ENCODE peak calls at places on chromosome 1, in ten cellular contexts. One of them, this sample, is unnamed.

GRCh38 chr1:118074101-118074500 is 110.9 kb downstream of the SPAG17 start:
- DNase-seq in activated naive CD4-positive, alpha-beta T cell: no peak
- DNase-seq in DMS 273 treated with DMSO at 0.1 percent for 48 hours: no peak
- DNase-seq in endothelial cell: no peak
- DNase-seq in activated T-helper 9 cell treated with anti-CD3 and anti-CD28 coated beads, Interleukin-2, amount 50 U/mL, for 16 hours: no peak
- DNase-seq in BJ: peak
- DNase-seq in upper lobe of right lung: no peak
- DNase-seq in fibroblast of pulmonary artery: no peak
- DNase-seq in stimulated activated CD4-positive, alpha-beta T cell treated with anti-CD3 and anti-CD28 coated beads, Interleukin-4, amount 100 ng/mL, for 48 hours: no peak
- DNase-seq in brain microvascular endothelial cell: no peak
- DNase-seq in this sample: no peak

GRCh38 chr1:78490861-78491310 is at the start of gene PTGFR:
- DNase-seq in endothelial cell: peak
- DNase-seq in brain microvascular endothelial cell: peak
- DNase-seq in activated T-helper 9 cell treated with anti-CD3 and anti-CD28 coated beads, Interleukin-2, amount 50 U/mL, for 16 hours: no peak
- DNase-seq in BJ: no peak
- DNase-seq in upper lobe of right lung: peak
- DNase-seq in activated naive CD4-positive, alpha-beta T cell: no peak
- DNase-seq in DMS 273 treated with DMSO at 0.1 percent for 48 hours: no peak
- DNase-seq in stimulated activated CD4-positive, alpha-beta T cell treated with anti-CD3 and anti-CD28 coated beads, Interleukin-4, amount 100 ng/mL, for 48 hours: no peak
- DNase-seq in fibroblast of pulmonary artery: peak
- DNase-seq in this sample: peak

GRCh38 chr1:232435746-232436145 is 194.2 kb downstream of the SIPA1L2 start:
- DNase-seq in upper lobe of right lung: no peak
- DNase-seq in activated naive CD4-positive, alpha-beta T cell: no peak
- DNase-seq in brain microvascular endothelial cell: no peak
- DNase-seq in activated T-helper 9 cell treated with anti-CD3 and anti-CD28 coated beads, Interleukin-2, amount 50 U/mL, for 16 hours: no peak
- DNase-seq in fibroblast of pulmonary artery: peak
- DNase-seq in DMS 273 treated with DMSO at 0.1 percent for 48 hours: no peak
- DNase-seq in endothelial cell: no peak
- DNase-seq in BJ: no peak
- DNase-seq in stimulated activated CD4-positive, alpha-beta T cell treated with anti-CD3 and anti-CD28 coated beads, Interleukin-4, amount 100 ng/mL, for 48 hours: no peak
- DNase-seq in this sample: no peak

GRCh38 chr1:156961709-156962108 is 41.3 kb downstream of the LRRC71 start:
- DNase-seq in activated T-helper 9 cell treated with anti-CD3 and anti-CD28 coated beads, Interleukin-2, amount 50 U/mL, for 16 hours: no peak
- DNase-seq in DMS 273 treated with DMSO at 0.1 percent for 48 hours: no peak
- DNase-seq in brain microvascular endothelial cell: no peak
- DNase-seq in upper lobe of right lung: no peak
- DNase-seq in BJ: no peak
- DNase-seq in activated naive CD4-positive, alpha-beta T cell: peak
- DNase-seq in fibroblast of pulmonary artery: no peak
- DNase-seq in stimulated activated CD4-positive, alpha-beta T cell treated with anti-CD3 and anti-CD28 coated beads, Interleukin-4, amount 100 ng/mL, for 48 hours: peak
- DNase-seq in endothelial cell: no peak
- DNase-seq in this sample: no peak

GRCh38 chr1:158208717-158209116 is 28.0 kb downstream of the CD1D start:
- DNase-seq in stimulated activated CD4-positive, alpha-beta T cell treated with anti-CD3 and anti-CD28 coated beads, Interleukin-4, amount 100 ng/mL, for 48 hours: no peak
- DNase-seq in activated naive CD4-positive, alpha-beta T cell: no peak
- DNase-seq in fibroblast of pulmonary artery: no peak
- DNase-seq in DMS 273 treated with DMSO at 0.1 percent for 48 hours: no peak
- DNase-seq in upper lobe of right lung: no peak
- DNase-seq in activated T-helper 9 cell treated with anti-CD3 and anti-CD28 coated beads, Interleukin-2, amount 50 U/mL, for 16 hours: no peak
- DNase-seq in endothelial cell: no peak
- DNase-seq in BJ: no peak
- DNase-seq in brain microvascular endothelial cell: no peak
- DNase-seq in this sample: no peak

GRCh38 chr1:99544328-99544727 is 101.6 kb upstream of the PALMD start:
- DNase-seq in activated naive CD4-positive, alpha-beta T cell: no peak
- DNase-seq in DMS 273 treated with DMSO at 0.1 percent for 48 hours: no peak
- DNase-seq in BJ: no peak
- DNase-seq in fibroblast of pulmonary artery: peak
- DNase-seq in endothelial cell: no peak
- DNase-seq in activated T-helper 9 cell treated with anti-CD3 and anti-CD28 coated beads, Interleukin-2, amount 50 U/mL, for 16 hours: no peak
- DNase-seq in stimulated activated CD4-positive, alpha-beta T cell treated with anti-CD3 and anti-CD28 coated beads, Interleukin-4, amount 100 ng/mL, for 48 hours: no peak
- DNase-seq in brain microvascular endothelial cell: no peak
- DNase-seq in upper lobe of right lung: no peak
- DNase-seq in this sample: no peak

GRCh38 chr1:19559641-19560040 is 74.3 kb upstream of the CAPZB start:
- DNase-seq in upper lobe of right lung: no peak
- DNase-seq in DMS 273 treated with DMSO at 0.1 percent for 48 hours: no peak
- DNase-seq in fibroblast of pulmonary artery: peak
- DNase-seq in activated naive CD4-positive, alpha-beta T cell: no peak
- DNase-seq in activated T-helper 9 cell treated with anti-CD3 and anti-CD28 coated beads, Interleukin-2, amount 50 U/mL, for 16 hours: no peak
- DNase-seq in endothelial cell: no peak
- DNase-seq in stimulated activated CD4-positive, alpha-beta T cell treated with anti-CD3 and anti-CD28 coated beads, Interleukin-4, amount 100 ng/mL, for 48 hours: no peak
- DNase-seq in BJ: peak
- DNase-seq in brain microvascular endothelial cell: peak
- DNase-seq in this sample: no peak

GRCh38 chr1:89941110-89941770 is 53.7 kb upstream of the ZNF326 start:
- DNase-seq in endothelial cell: no peak
- DNase-seq in activated naive CD4-positive, alpha-beta T cell: no peak
- DNase-seq in fibroblast of pulmonary artery: no peak
- DNase-seq in BJ: no peak
- DNase-seq in stimulated activated CD4-positive, alpha-beta T cell treated with anti-CD3 and anti-CD28 coated beads, Interleukin-4, amount 100 ng/mL, for 48 hours: no peak
- DNase-seq in DMS 273 treated with DMSO at 0.1 percent for 48 hours: no peak
- DNase-seq in upper lobe of right lung: no peak
- DNase-seq in activated T-helper 9 cell treated with anti-CD3 and anti-CD28 coated beads, Interleukin-2, amount 50 U/mL, for 16 hours: no peak
- DNase-seq in brain microvascular endothelial cell: no peak
- DNase-seq in this sample: no peak

GRCh38 chr1:179814513-179814838 is 63.1 kb downstream of the TOR1AIP2 start:
- DNase-seq in fibroblast of pulmonary artery: no peak
- DNase-seq in BJ: no peak
- DNase-seq in brain microvascular endothelial cell: no peak
- DNase-seq in DMS 273 treated with DMSO at 0.1 percent for 48 hours: no peak
- DNase-seq in upper lobe of right lung: peak
- DNase-seq in activated naive CD4-positive, alpha-beta T cell: no peak
- DNase-seq in endothelial cell: no peak
- DNase-seq in activated T-helper 9 cell treated with anti-CD3 and anti-CD28 coated beads, Interleukin-2, amount 50 U/mL, for 16 hours: no peak
- DNase-seq in stimulated activated CD4-positive, alpha-beta T cell treated with anti-CD3 and anti-CD28 coated beads, Interleukin-4, amount 100 ng/mL, for 48 hours: peak
- DNase-seq in this sample: no peak

GRCh38 chr1:65489481-65489880 is 69.0 kb downstream of the LEPR start:
- DNase-seq in endothelial cell: no peak
- DNase-seq in upper lobe of right lung: no peak
- DNase-seq in fibroblast of pulmonary artery: no peak
- DNase-seq in activated naive CD4-positive, alpha-beta T cell: no peak
- DNase-seq in stimulated activated CD4-positive, alpha-beta T cell treated with anti-CD3 and anti-CD28 coated beads, Interleukin-4, amount 100 ng/mL, for 48 hours: no peak
- DNase-seq in DMS 273 treated with DMSO at 0.1 percent for 48 hours: no peak
- DNase-seq in activated T-helper 9 cell treated with anti-CD3 and anti-CD28 coated beads, Interleukin-2, amount 50 U/mL, for 16 hours: no peak
- DNase-seq in BJ: no peak
- DNase-seq in brain microvascular endothelial cell: no peak
- DNase-seq in this sample: no peak

GRCh38 chr1:85325920-85326319 is 49.5 kb upstream of the BCL10 start:
- DNase-seq in DMS 273 treated with DMSO at 0.1 percent for 48 hours: no peak
- DNase-seq in BJ: no peak
- DNase-seq in fibroblast of pulmonary artery: no peak
- DNase-seq in upper lobe of right lung: no peak
- DNase-seq in endothelial cell: no peak
- DNase-seq in brain microvascular endothelial cell: no peak
- DNase-seq in activated naive CD4-positive, alpha-beta T cell: no peak
- DNase-seq in activated T-helper 9 cell treated with anti-CD3 and anti-CD28 coated beads, Interleukin-2, amount 50 U/mL, for 16 hours: no peak
- DNase-seq in stimulated activated CD4-positive, alpha-beta T cell treated with anti-CD3 and anti-CD28 coated beads, Interleukin-4, amount 100 ng/mL, for 48 hours: no peak
- DNase-seq in this sample: no peak

GRCh38 chr1:3669971-3670431 is 17.7 kb downstream of the TP73 start:
- DNase-seq in upper lobe of right lung: peak
- DNase-seq in endothelial cell: no peak
- DNase-seq in activated T-helper 9 cell treated with anti-CD3 and anti-CD28 coated beads, Interleukin-2, amount 50 U/mL, for 16 hours: no peak
- DNase-seq in activated naive CD4-positive, alpha-beta T cell: no peak
- DNase-seq in brain microvascular endothelial cell: no peak
- DNase-seq in stimulated activated CD4-positive, alpha-beta T cell treated with anti-CD3 and anti-CD28 coated beads, Interleukin-4, amount 100 ng/mL, for 48 hours: no peak
- DNase-seq in BJ: no peak
- DNase-seq in fibroblast of pulmonary artery: no peak
- DNase-seq in DMS 273 treated with DMSO at 0.1 percent for 48 hours: no peak
- DNase-seq in this sample: no peak

This sample was measured in progenitor cell of endocrine pancreas.